ENCODE peak calls at places on chromosomes 3 and 15, in eight cellular contexts. Y is thyroid gland; H is nephron progenitor cell; G is RPMI7951; Z is ACHN; T is Right ventricle myocardium superior; M is stimulated activated CD4-positive, alpha-beta T cell treated with anti-CD3 and anti-CD28 coated beads, TNF-alpha, amount 100 ng/mL, for 1 hour; R is GM12864. W is an unnamed sample.

GRCh38 chr3:4721511-4721911 is 228.4 kb downstream of the ITPR1 start:
- DNase-seq in Y (no peak), H (no peak), G (peak), Z (no peak), T (no peak), M (no peak), R (no peak), W (no peak)

GRCh38 chr3:155995525-155996370 is 124.6 kb upstream of the KCNAB1 start:
- DNase-seq in Y (no peak), H (no peak), G (peak), Z (peak), T (no peak), M (no peak), R (no peak), W (peak)

GRCh38 chr3:47315069-47315647 is 32.4 kb downstream of the KLHL18 start:
- DNase-seq in Y (no peak), H (no peak), G (peak), Z (no peak), T (peak), M (no peak), R (no peak), W (peak)

GRCh38 chr15:99172989-99173388 is 68.1 kb downstream of the SYNM start:
- DNase-seq in Y (no peak), H (no peak), G (no peak), Z (no peak), T (no peak), M (no peak), R (no peak), W (no peak)

GRCh38 chr3:5188419-5189405 is 1.2 kb downstream of the EDEM1 start:
- DNase-seq in Y (no peak), H (peak), G (peak), Z (peak), T (no peak), M (no peak), R (no peak), W (peak)

GRCh38 chr15:67520276-67520975 is 505 bp upstream of the C15orf61 start:
- DNase-seq in Y (no peak), H (no peak), G (no peak), Z (peak), T (no peak), M (no peak), R (no peak), W (no peak)

GRCh38 chr15:92714457-92715401 is 59.2 kb upstream of the FAM174B start:
- DNase-seq in Y (peak), H (peak), G (peak), Z (peak), T (peak), M (peak), R (no peak), W (peak)

GRCh38 chr15:68498076-68498475 is 66.1 kb upstream of the ITGA11 start:
- DNase-seq in Y (no peak), H (no peak), G (no peak), Z (no peak), T (no peak), M (no peak), R (no peak), W (no peak)

GRCh38 chr3:136659253-136659652 is 92.9 kb downstream of the STAG1 start:
- DNase-seq in Y (peak), H (peak), G (peak), Z (peak), T (no peak), M (no peak), R (no peak), W (no peak)

GRCh38 chr15:56234804-56235203 is 8.9 kb downstream of the RFX7 start:
- DNase-seq in Y (no peak), H (no peak), G (no peak), Z (no peak), T (no peak), M (no peak), R (no peak), W (no peak)

GRCh38 chr3:4805662-4806061 is 173.6 kb upstream of the BHLHE40 start:
- DNase-seq in Y (no peak), H (no peak), G (no peak), Z (no peak), T (no peak), M (no peak), R (no peak), W (no peak)

GRCh38 chr3:66267031-66267430 is 46.2 kb downstream of the SLC25A26 start:
- DNase-seq in Y (no peak), H (no peak), G (no peak), Z (no peak), T (no peak), M (no peak), R (no peak), W (no peak)

GRCh38 chr15:77533986-77534385 is 98.7 kb downstream of the LINGO1 start:
- DNase-seq in Y (no peak), H (no peak), G (no peak), Z (no peak), T (no peak), M (no peak), R (no peak), W (no peak)

GRCh38 chr3:117322866-117323265 is 613.3 kb downstream of the TUSC7 start:
- DNase-seq in Y (no peak), H (peak), G (no peak), Z (no peak), T (no peak), M (no peak), R (no peak), W (no peak)

GRCh38 chr3:45273681-45274515 is 47.8 kb upstream of the TMEM158 start:
- DNase-seq in Y (no peak), H (no peak), G (peak), Z (no peak), T (peak), M (no peak), R (no peak), W (peak)

GRCh38 chr3:125231895-125232294 is 19.3 kb upstream of the SLC12A8 start:
- DNase-seq in Y (no peak), H (no peak), G (peak), Z (peak), T (no peak), M (no peak), R (no peak), W (no peak)

GRCh38 chr15:33910741-33911140 is 57.6 kb upstream of the CHRM5 start:
- DNase-seq in Y (no peak), H (no peak), G (peak), Z (no peak), T (no peak), M (no peak), R (no peak), W (no peak)

GRCh38 chr3:188157971-188158370 is 4.0 kb downstream of the LPP start:
- DNase-seq in Y (no peak), H (no peak), G (no peak), Z (no peak), T (no peak), M (no peak), R (no peak), W (no peak)

GRCh38 chr3:12345141-12345561 is 56.3 kb downstream of the PPARG start:
- DNase-seq in Y (no peak), H (no peak), G (peak), Z (peak), T (no peak), M (no peak), R (no peak), W (no peak)

GRCh38 chr15:36323607-36324006 is 255.8 kb upstream of the CDIN1 start:
- DNase-seq in Y (no peak), H (no peak), G (peak), Z (no peak), T (no peak), M (no peak), R (no peak), W (no peak)

GRCh38 chr15:33234019-33234418 is 39.5 kb upstream of the FMN1 start:
- DNase-seq in Y (peak), H (no peak), G (peak), Z (peak), T (no peak), M (no peak), R (no peak), W (no peak)

GRCh38 chr3:50410185-50410584 is 50.9 kb upstream of the TMEM115 start:
- DNase-seq in Y (no peak), H (no peak), G (no peak), Z (no peak), T (no peak), M (no peak), R (no peak), W (no peak)

GRCh38 chr3:187743195-187744141 is 1.8 kb downstream of the BCL6 start:
- DNase-seq in Y (peak), H (peak), G (peak), Z (peak), T (peak), M (peak), R (no peak), W (peak)

GRCh38 chr3:149378420-149379388 is 1.3 kb upstream of the TM4SF1 start:
- DNase-seq in Y (no peak), H (no peak), G (no peak), Z (no peak), T (no peak), M (no peak), R (no peak), W (no peak)